ENCODE peak calls at places on chromosome X, in six cellular contexts. P, L, W, Z, G and X are unnamed samples.

GRCh38 chrX:57595381-57595811 is 3.6 kb downstream of the ZXDB start:
- DNase-seq in P (peak; percentile 84), W (no peak), G (no peak), L (no peak), Z (peak; percentile 77), X (peak; percentile 85)

GRCh38 chrX:106177106-106177981 is 9.2 kb downstream of the PWWP3B start:
- DNase-seq in P (no peak), W (no peak), G (peak; percentile 13), L (peak; percentile 93), Z (no peak), X (peak; percentile 17)

GRCh38 chrX:46681849-46682248 is 77.1 kb downstream of the SLC9A7 start:
- DNase-seq in P (no peak), L (no peak), W (no peak), G (no peak), Z (no peak), X (no peak)

GRCh38 chrX:150581093-150581775 is 12.8 kb downstream of the MTM1 start:
- DNase-seq in G (no peak), Z (peak; percentile 65), W (no peak), P (peak; percentile 85), L (no peak), X (peak; percentile 76)

GRCh38 chrX:119693032-119693995 is at the start of gene SEPTIN6:
- DNase-seq in G (peak; percentile 26), Z (peak; percentile 65), P (peak; percentile 65), L (peak; percentile 85), W (peak; percentile 91), X (peak; percentile 18)

GRCh38 chrX:15834827-15835595 is 19.6 kb downstream of the AP1S2 start:
- DNase-seq in Z (no peak), G (no peak), L (peak; percentile 13), W (no peak), P (peak; percentile 58), X (peak; percentile 11)

GRCh38 chrX:55167124-55167523 is 53.0 kb upstream of the PAGE5 start:
- DNase-seq in Z (peak; percentile 48), W (no peak), G (no peak), P (peak; percentile 50), L (no peak), X (peak; percentile 38)

GRCh38 chrX:33726281-33727160 is 405.6 kb downstream of the FAM47A start:
- DNase-seq in W (no peak), L (peak; percentile 30), Z (no peak), P (no peak), G (no peak), X (no peak)

GRCh38 chrX:47321978-47322377 is 48.4 kb upstream of the ZNF157 start:
- DNase-seq in L (no peak), W (no peak), Z (no peak), G (no peak), P (no peak), X (no peak)

GRCh38 chrX:41033299-41033698 is 51.9 kb upstream of the USP9X start:
- DNase-seq in P (peak; percentile 23), L (no peak), G (no peak), W (no peak), Z (no peak), X (no peak)

GRCh38 chrX:129706395-129707072 is 32.2 kb upstream of the XPNPEP2 start:
- DNase-seq in P (peak; percentile 30), Z (peak; percentile 10), W (no peak), L (no peak), G (no peak), X (no peak)

GRCh38 chrX:133813991-133814390 is 171.4 kb downstream of the GPC3 start:
- DNase-seq in W (no peak), L (no peak), Z (no peak), G (no peak), P (no peak), X (no peak)

GRCh38 chrX:131763674-131764073 is 219.8 kb downstream of the OR13H1 start:
- DNase-seq in G (no peak), Z (peak; percentile 77), W (peak; percentile 89), L (no peak), P (peak; percentile 57), X (no peak)

GRCh38 chrX:129108936-129109335 is 414.4 kb downstream of the SMARCA1 start:
- DNase-seq in L (no peak), W (no peak), Z (no peak), P (no peak), G (no peak), X (no peak)

GRCh38 chrX:37000140-37000539 is 8.0 kb upstream of the FAM47C start:
- DNase-seq in P (no peak), L (no peak), W (no peak), G (no peak), Z (no peak), X (no peak)

DNA sequence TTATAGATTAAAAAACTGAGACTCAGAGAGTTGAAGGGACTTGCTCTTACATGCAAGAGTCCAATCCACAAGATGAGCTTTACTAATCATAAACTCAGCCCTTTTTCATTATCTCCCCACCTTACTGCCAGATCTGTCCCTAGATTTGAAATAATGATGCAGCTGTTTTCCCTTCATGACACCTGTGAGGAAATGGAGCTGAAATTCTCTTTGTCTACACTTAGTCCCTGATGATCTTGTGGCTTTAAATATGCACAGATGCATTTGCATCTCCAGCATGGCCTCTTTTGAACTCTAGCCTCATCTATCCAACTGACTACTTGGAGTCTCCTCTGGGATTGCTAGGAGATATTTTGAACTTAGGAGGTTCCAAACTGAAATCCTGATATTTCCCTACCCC is 188.9 kb upstream of the AFF2 start:
- DNase-seq in P (no peak), Z (no peak), W (peak; percentile 24), G (no peak), L (no peak), X (no peak)
- TF ChIP-seq CTCF in P (no peak), Z (no peak), W (no peak), G (no peak), L (no peak), X (no peak)

GRCh38 chrX:71302461-71303213 is 1.1 kb downstream of the ITGB1BP2 start:
- DNase-seq in W (no peak), L (no peak), G (no peak), P (peak; percentile 7), Z (no peak), X (peak; percentile 15)
- H3K4me3 ChIP-seq in W (no peak overlapping the region), L (peak overlapping the region; percentile 30), G (no peak overlapping the region), P (no peak overlapping the region), Z (no peak overlapping the region), X (no peak overlapping the region)

GRCh38 chrX:70360366-70360765 is 62.7 kb upstream of the GDPD2 start:
- DNase-seq in W (no peak), G (no peak), L (peak; percentile 7), Z (no peak), P (no peak), X (no peak)
- H3K36me3 ChIP-seq in W (no peaks in the 10 kb centered on the region), G (no peaks in the 10 kb centered on the region), L (no peaks in the 10 kb centered on the region), Z (peaks cover 3% of the 10 kb centered on the region), P (peaks cover 15% of the 10 kb centered on the region), X (no peaks in the 10 kb centered on the region)

GRCh38 chrX:18377802-18378201 is 23.3 kb upstream of the SCML2 start:
- DNase-seq in L (peak; percentile 20), W (peak; percentile 30), P (peak; percentile 54), Z (no peak), G (no peak), X (peak; percentile 3)
- TF ChIP-seq CTCF in L (peak; percentile 49), W (peak; percentile 62), P (peak; percentile 71), Z (peak; percentile 23), G (no peak), X (peak; percentile 30)

DNA sequence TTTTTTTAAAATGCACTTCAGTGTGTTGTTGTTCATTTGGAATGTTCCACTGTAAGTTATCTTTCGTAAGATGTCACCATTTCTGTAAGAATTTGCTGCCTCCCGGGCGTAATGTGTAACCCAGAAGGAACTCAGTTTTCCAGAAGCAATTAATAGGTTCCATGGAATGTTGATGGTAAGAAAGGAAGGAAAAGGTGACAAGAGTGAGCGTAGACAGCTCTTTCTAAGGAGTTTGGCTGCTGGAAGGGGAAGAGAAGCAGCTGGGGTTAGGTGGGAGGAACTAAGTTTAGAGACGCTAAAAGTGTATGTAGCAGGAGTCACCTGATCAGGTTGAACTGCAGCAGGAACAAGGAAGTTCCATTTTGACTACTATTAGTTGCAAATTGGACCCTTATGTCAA is 35.9 kb downstream of the PNMA5 start:
- DNase-seq in Z (no peak), W (no peak), L (no peak), P (peak; percentile 23), G (no peak), X (no peak)
- H3K4me3 ChIP-seq in Z (no peak overlapping the region), W (no peak overlapping the region), L (no peak overlapping the region), P (no peak overlapping the region), G (no peak overlapping the region), X (no peak overlapping the region)